ENCODE peak calls at places on chromosomes 12 and 14, in seven cellular contexts. T is gastrocnemius medialis; C is effector memory CD4-positive, alpha-beta T cell; M is GM23248; K is CD4-positive, alpha-beta T cell; B is mammary epithelial cell; H is left ventricle myocardium inferior. U is an unnamed sample.

GRCh38 chr12:58419905-58420304 is 478.5 kb downstream of the ATP23 start:
- DNase-seq in M (peak), T (no peak), C (no peak), H (no peak), K (no peak), B (peak), U (no peak)

GRCh38 chr12:84128117-84128991 is 784.2 kb downstream of the SLC6A15 start:
- DNase-seq in T (no peak), M (no peak), B (no peak), K (no peak), H (no peak), C (no peak), U (no peak)

GRCh38 chr12:22262309-22262708 is 72.2 kb downstream of the ST8SIA1 start:
- DNase-seq in B (no peak), C (no peak), K (no peak), T (no peak), M (no peak), H (no peak), U (no peak)

GRCh38 chr12:30985814-30986452 is 59.4 kb downstream of the TSPAN11 start:
- DNase-seq in K (no peak), T (no peak), B (peak), C (no peak), H (peak), M (peak), U (no peak)

GRCh38 chr14:75751291-75751690 is 90.2 kb downstream of the TTLL5 start:
- DNase-seq in M (peak), B (no peak), K (no peak), C (no peak), H (no peak), T (no peak), U (no peak)

GRCh38 chr14:86815341-86815740 is 1177.6 kb downstream of the GALC start:
- DNase-seq in B (peak), C (no peak), T (no peak), H (no peak), M (no peak), K (no peak), U (no peak)

GRCh38 chr12:77107121-77107520 is 41.8 kb upstream of the E2F7 start:
- DNase-seq in M (no peak), B (no peak), T (no peak), H (no peak), K (no peak), C (no peak), U (no peak)

GRCh38 chr12:122147514-122148290 is 26.3 kb downstream of the IL31 start:
- DNase-seq in M (no peak), H (no peak), B (no peak), C (no peak), T (no peak), K (no peak), U (no peak)

GRCh38 chr12:85531345-85531744 is 251.3 kb downstream of the ALX1 start:
- DNase-seq in M (no peak), K (no peak), B (no peak), T (no peak), H (no peak), C (no peak), U (no peak)

GRCh38 chr12:57755454-57756372 is 810 bp downstream of the MARCHF9 start:
- DNase-seq in B (no peak), H (peak), T (no peak), C (peak), K (no peak), M (peak), U (peak)

GRCh38 chr12:122399592-122400373 is 22.7 kb downstream of the CLIP1 start:
- DNase-seq in T (peak), C (no peak), M (peak), H (peak), K (peak), B (peak), U (peak)

GRCh38 chr14:65959563-65960024 is 526.6 kb upstream of the CCDC196 start:
- DNase-seq in H (no peak), K (no peak), B (no peak), M (no peak), C (no peak), T (no peak), U (no peak)

GRCh38 chr14:79057333-79057732 is 887.2 kb downstream of the NRXN3 start:
- DNase-seq in T (no peak), B (no peak), C (no peak), M (peak), H (no peak), K (no peak), U (no peak)

GRCh38 chr14:101365329-101366158 is 195.8 kb upstream of the DIO3 start:
- DNase-seq in C (no peak), M (no peak), B (no peak), H (no peak), K (no peak), T (peak), U (no peak)
- H3K27ac ChIP-seq in C (no peak), M (no peak), B (no peak), H (no peak), K (no peak), T (peak), U (no peak)

GRCh38 chr14:64683264-64683663 is 21.0 kb upstream of the PLEKHG3 start:
- DNase-seq in B (no peak), K (no peak), C (no peak), H (no peak), T (no peak), M (no peak), U (no peak)

GRCh38 chr14:64680675-64681060 is 23.6 kb upstream of the PLEKHG3 start:
- DNase-seq in B (no peak), T (no peak), C (no peak), M (peak), H (no peak), K (no peak), U (no peak)

GRCh38 chr14:64682843-64683242 is 21.4 kb upstream of the PLEKHG3 start:
- DNase-seq in K (no peak), T (no peak), C (no peak), M (no peak), B (no peak), H (no peak), U (no peak)

GRCh38 chr14:64684091-64684490 is 20.1 kb upstream of the PLEKHG3 start:
- DNase-seq in T (no peak), B (no peak), H (peak), M (peak), K (no peak), C (no peak), U (no peak)

DNA sequence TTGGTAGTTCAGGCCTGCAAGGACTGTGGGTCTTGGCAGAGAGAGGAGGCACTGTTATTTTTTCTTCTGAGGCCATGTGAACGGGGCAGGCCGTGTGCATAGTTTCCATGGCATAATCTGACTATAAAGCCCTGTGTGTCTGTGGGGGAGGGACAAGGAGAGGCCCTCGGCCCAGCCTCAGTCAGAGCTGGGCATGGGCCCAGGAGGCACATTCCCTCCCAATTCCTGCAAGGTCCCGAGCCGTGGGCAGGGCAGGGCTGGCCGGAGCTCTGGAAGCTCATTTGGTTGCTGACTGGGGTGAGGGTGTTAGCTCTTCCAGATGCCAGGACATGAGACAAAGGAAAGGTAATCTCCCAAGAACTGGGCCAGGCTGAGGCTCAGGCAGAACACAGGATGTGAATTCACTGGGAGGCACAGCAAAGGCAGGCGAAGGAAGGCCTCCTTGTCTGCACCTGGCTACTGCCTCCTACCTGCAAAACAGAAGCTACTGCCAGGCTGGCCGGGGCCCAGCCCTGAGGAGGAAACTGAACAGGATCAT is 22.0 kb upstream of the PLEKHG3 start:
- DNase-seq in T (peak), H (peak), C (no peak), K (no peak), M (peak), B (peak), U (no peak)
- H3K27ac ChIP-seq in T (peak), H (peak), C (no peak), K (no peak), M (peak), B (peak), U (no peak)

GRCh38 chr14:21526672-21527319 is 650 bp upstream of the SALL2 start:
- DNase-seq in H (no peak), M (no peak), C (no peak), K (no peak), T (no peak), B (no peak), U (no peak)
- H3K27ac ChIP-seq in H (no peak), M (no peak), C (peak), K (no peak), T (no peak), B (no peak), U (peak)

DNA sequence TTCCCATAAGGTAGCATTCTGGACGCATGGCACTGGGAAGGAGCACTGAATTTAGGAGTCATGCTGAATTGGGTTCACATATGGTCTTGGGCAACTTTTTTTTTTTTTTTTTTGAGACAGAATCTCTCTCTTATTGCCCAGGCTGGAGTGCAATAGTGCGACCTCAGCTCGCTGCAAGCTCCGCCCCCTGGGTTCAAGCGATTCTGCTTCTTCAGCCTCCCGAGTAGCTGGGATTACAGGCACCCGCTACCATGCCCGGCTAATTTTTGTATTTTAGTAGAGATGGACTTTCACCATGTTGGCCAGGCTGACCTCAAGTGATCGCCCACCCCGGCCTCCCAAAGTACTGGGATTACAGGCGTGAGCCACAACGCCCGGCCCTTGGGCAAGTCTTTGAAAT is 13.3 kb downstream of the DIP2B start:
- DNase-seq in M (no peak), C (no peak), H (no peak), T (no peak), B (no peak), K (no peak), U (no peak)
- H3K27ac ChIP-seq in M (peak), C (peak), H (peak), T (peak), B (no peak), K (peak), U (peak)

GRCh38 chr12:48782457-48783395 is 6.2 kb downstream of the ADCY6 start:
- DNase-seq in K (no peak), C (no peak), B (no peak), T (no peak), M (no peak), H (no peak), U (no peak)

GRCh38 chr12:48781750-48782456 is 7.0 kb downstream of the ADCY6 start:
- DNase-seq in C (no peak), K (no peak), B (no peak), M (no peak), T (no peak), H (no peak), U (no peak)

GRCh38 chr12:48780381-48781025 is 8.4 kb downstream of the ADCY6 start:
- DNase-seq in K (no peak), T (no peak), H (no peak), M (no peak), C (no peak), B (no peak), U (no peak)

GRCh38 chr12:48777501-48778400 is 11.1 kb downstream of the ADCY6 start:
- DNase-seq in T (no peak), K (no peak), B (no peak), M (no peak), H (no peak), C (no peak), U (no peak)

GRCh38 chr12:48779869-48780268 is 9.0 kb downstream of the ADCY6 start:
- DNase-seq in K (no peak), M (peak), T (peak), B (no peak), H (peak), C (no peak), U (no peak)
- H3K27ac ChIP-seq in K (no peak), M (no peak), T (peak), B (no peak), H (peak), C (no peak), U (no peak)